ENCODE peak calls at places on chromosomes 11 and 22, in five cellular contexts. A is H54; M is activated CD4-positive, alpha-beta T cell treated with anti-CD3 and anti-CD28 coated beads, Interleukin-2, amount 50 U/mL, for 24 hours; N is AG08396; Y is NCI-H1930. D is an unnamed sample.

GRCh38 chr11:129440028-129440630 is 64.5 kb downstream of the BARX2 start:
- DNase-seq in M (no peak), A (no peak), Y (no peak), N (no peak), D (no peak)

GRCh38 chr11:126391970-126392637 is 36.6 kb downstream of the ST3GAL4 start:
- DNase-seq in A (no peak), M (no peak), Y (no peak), N (no peak), D (peak; percentile 52)

GRCh38 chr11:1771700-1772099 is 8.0 kb upstream of the CTSD start:
- DNase-seq in N (no peak), M (no peak), A (no peak), Y (no peak), D (no peak)

GRCh38 chr11:70367071-70367470 is 31.3 kb upstream of the CTTN start:
- DNase-seq in N (peak; percentile 30), A (no peak), M (no peak), Y (no peak), D (no peak)

GRCh38 chr22:35743466-35743865 is 25.8 kb downstream of the APOL5 start:
- DNase-seq in N (no peak), A (no peak), Y (no peak), M (no peak), D (no peak)

GRCh38 chr11:5547982-5548381 is 358 bp downstream of the OR52H1 start:
- DNase-seq in N (no peak), Y (no peak), M (no peak), A (no peak), D (no peak)

GRCh38 chr11:507727-508515 is 879 bp upstream of the RNH1 start:
- DNase-seq in N (no peak), Y (no peak), A (no peak), M (no peak), D (no peak)

GRCh38 chr11:78868563-78868962 is 293.9 kb upstream of the NARS2 start:
- DNase-seq in M (no peak), N (no peak), Y (no peak), A (no peak), D (no peak)

GRCh38 chr11:6418958-6419611 is at the start of gene APBB1:
- DNase-seq in M (peak; percentile 52), N (peak; percentile 92), Y (peak; percentile 75), A (peak; percentile 68), D (peak; percentile 91)

GRCh38 chr11:72665911-72666472 is 8.2 kb downstream of the PDE2A start:
- DNase-seq in Y (no peak), M (no peak), A (no peak), N (no peak), D (no peak)

GRCh38 chr11:65643971-65644370 is 6.1 kb downstream of the SIPA1 start:
- DNase-seq in M (no peak), Y (no peak), N (no peak), A (peak; percentile 53), D (peak; percentile 63)

GRCh38 chr22:39558950-39559349 is 11.6 kb upstream of the CACNA1I start:
- DNase-seq in N (no peak), A (no peak), Y (no peak), M (no peak), D (no peak)

GRCh38 chr11:15091620-15092019 is 18.2 kb downstream of the CALCB start:
- DNase-seq in M (no peak), A (no peak), Y (no peak), N (no peak), D (no peak)

GRCh38 chr22:37852418-37852817 is 3.2 kb downstream of the EIF3L start:
- DNase-seq in A (no peak), M (no peak), N (no peak), Y (no peak), D (no peak)

GRCh38 chr22:27088026-27088425 is 430.6 kb downstream of the MIAT start:
- DNase-seq in M (no peak), A (no peak), Y (no peak), N (no peak), D (no peak)

GRCh38 chr11:76672431-76673163 is 2.0 kb upstream of the LRRC32 start:
- DNase-seq in Y (no peak), M (peak; percentile 17), A (no peak), N (no peak), D (no peak)

GRCh38 chr11:13781153-13781552 is 112.7 kb downstream of the FAR1 start:
- DNase-seq in A (no peak), N (no peak), Y (no peak), M (no peak), D (no peak)

GRCh38 chr11:68140496-68141246 is 19.5 kb upstream of the CHKA start:
- DNase-seq in Y (no peak), A (no peak), M (no peak), N (no peak), D (no peak)

GRCh38 chr11:65488273-65489058 is 10.4 kb upstream of the MALAT1 start:
- DNase-seq in M (no peak), Y (no peak), N (no peak), A (no peak), D (no peak)

GRCh38 chr11:114128399-114128798 is 68.9 kb downstream of the ZBTB16 start:
- DNase-seq in Y (no peak), M (no peak), N (no peak), A (no peak), D (no peak)

GRCh38 chr22:44603774-44604173 is 98.2 kb upstream of the PRR5 start:
- DNase-seq in M (no peak), A (no peak), N (no peak), Y (no peak), D (no peak)

GRCh38 chr11:35006389-35007128 is 90.1 kb downstream of the PDHX start:
- DNase-seq in A (no peak), Y (no peak), M (peak; percentile 32), N (no peak), D (no peak)

GRCh38 chr11:2820976-2821375 is 64.6 kb downstream of the CDKN1C start:
- DNase-seq in N (no peak), M (no peak), Y (no peak), A (no peak), D (no peak)

GRCh38 chr11:113593698-113594308 is 112.3 kb downstream of the TMPRSS5 start:
- DNase-seq in M (no peak), A (peak; percentile 5), N (no peak), Y (no peak), D (peak; percentile 73)

GRCh38 chr11:61827573-61828378 is at the start of gene FADS2:
- DNase-seq in N (peak; percentile 94), M (peak; percentile 46), Y (peak; percentile 83), A (no peak), D (no peak)

GRCh38 chr11:15816996-15817395 is 539.4 kb downstream of the SOX6 start:
- DNase-seq in Y (no peak), A (no peak), N (no peak), M (no peak), D (no peak)